ENCODE peak calls at places on chromosomes 3 and 15, in six cellular contexts. F is A549, Q is suprapubic skin, K is GM12878, E is adrenal gland, U is breast epithelium. T is an unnamed sample.

GRCh38 chr15:99755692-99756409 is 22.6 kb upstream of the LYSMD4 start:
- DNase-seq in U (no peak), F (peak; percentile 71), Q (no peak), K (peak; percentile 43), E (peak; percentile 50), T (no peak)

GRCh38 chr3:152550284-152550683 is 281.6 kb downstream of the MBNL1 start:
- DNase-seq in Q (no peak), U (no peak), E (no peak), K (no peak), F (no peak), T (no peak)

GRCh38 chr3:130894873-130895330 is 1.0 kb downstream of the ATP2C1 start:
- DNase-seq in F (no peak), E (no peak), K (no peak), Q (no peak), U (no peak), T (no peak)

GRCh38 chr15:56076651-56077050 is 83.2 kb upstream of the NEDD4 start:
- DNase-seq in Q (no peak), F (no peak), E (no peak), U (no peak), K (no peak), T (no peak)

GRCh38 chr3:121651684-121652083 is 9.0 kb downstream of the HCLS1 start:
- DNase-seq in Q (no peak), F (peak; percentile 20), E (no peak), K (no peak), U (no peak), T (no peak)

GRCh38 chr3:117059054-117059989 is 349.7 kb downstream of the TUSC7 start:
- DNase-seq in Q (no peak), E (no peak), U (no peak), K (no peak), F (peak; percentile 47), T (no peak)

GRCh38 chr3:58824285-58824684 is 157.7 kb upstream of the FAM3D start:
- DNase-seq in F (peak; percentile 46), K (no peak), E (peak; percentile 29), U (no peak), Q (no peak), T (no peak)

GRCh38 chr15:29988689-29989088 is 94.1 kb upstream of the GOLGA8J start:
- DNase-seq in U (no peak), K (no peak), F (no peak), Q (no peak), E (no peak), T (no peak)

GRCh38 chr3:120052685-120053084 is 41.6 kb downstream of the GSK3B start:
- DNase-seq in F (no peak), K (no peak), E (no peak), U (no peak), Q (no peak), T (no peak)

GRCh38 chr3:85821130-85821756 is 862.5 kb downstream of the CADM2 start:
- DNase-seq in K (no peak), U (no peak), E (no peak), Q (no peak), F (peak; percentile 58), T (no peak)

GRCh38 chr3:138461696-138462295 is 27.4 kb downstream of the ESYT3 start:
- DNase-seq in Q (no peak), E (no peak), K (no peak), F (no peak), U (no peak), T (no peak)

GRCh38 chr3:179026636-179027035 is 45.0 kb downstream of the ZMAT3 start:
- DNase-seq in Q (no peak), F (no peak), K (no peak), U (no peak), E (no peak), T (no peak)

GRCh38 chr3:38157562-38157961 is 7.8 kb upstream of the OXSR1 start:
- DNase-seq in E (no peak), K (no peak), F (no peak), Q (no peak), U (no peak), T (no peak)

GRCh38 chr15:67101981-67102929 is 36.9 kb downstream of the SMAD3 start:
- DNase-seq in E (no peak), Q (no peak), U (no peak), F (no peak), K (peak; percentile 97), T (no peak)

GRCh38 chr3:4722103-4722502 is 229.0 kb downstream of the ITPR1 start:
- DNase-seq in U (no peak), E (peak; percentile 82), Q (no peak), K (no peak), F (peak; percentile 89), T (no peak)

GRCh38 chr3:123535580-123535979 is 49.3 kb downstream of the HACD2 start:
- DNase-seq in Q (no peak), U (no peak), F (no peak), E (no peak), K (no peak), T (no peak)

GRCh38 chr3:185746470-185746869 is 78.4 kb downstream of the IGF2BP2 start:
- DNase-seq in F (no peak), K (no peak), Q (no peak), U (no peak), E (no peak), T (no peak)

GRCh38 chr3:37622999-37623883 is 238.4 kb upstream of the CTDSPL start:
- DNase-seq in K (no peak), Q (no peak), E (no peak), F (no peak), U (no peak), T (no peak)

GRCh38 chr3:192933779-192934456 is 16.3 kb upstream of the MB21D2 start:
- DNase-seq in E (no peak), Q (no peak), F (no peak), U (no peak), K (no peak), T (no peak)

GRCh38 chr3:64902117-64902516 is 214.3 kb upstream of the ADAMTS9 start:
- DNase-seq in F (no peak), E (no peak), Q (no peak), U (no peak), K (no peak), T (no peak)

GRCh38 chr15:58966698-58967097 is 20.8 kb upstream of the RNF111 start:
- DNase-seq in E (no peak), U (no peak), F (no peak), K (no peak), Q (no peak), T (no peak)

GRCh38 chr15:89090791-89091666 is 2.8 kb downstream of the ABHD2 start:
- DNase-seq in F (peak; percentile 65), U (no peak), Q (no peak), K (no peak), E (peak; percentile 83), T (no peak)

GRCh38 chr3:27326211-27326948 is 42.8 kb downstream of the NEK10 start:
- DNase-seq in K (no peak), E (peak; percentile 58), F (peak; percentile 50), U (no peak), Q (no peak), T (no peak)

GRCh38 chr3:27325419-27325818 is 43.8 kb downstream of the NEK10 start:
- DNase-seq in K (no peak), E (no peak), Q (no peak), F (no peak), U (no peak), T (no peak)

GRCh38 chr3:27323087-27323570 is 46.1 kb downstream of the NEK10 start:
- DNase-seq in F (no peak), K (no peak), E (no peak), U (no peak), Q (no peak), T (no peak)

GRCh38 chr3:27322634-27323033 is 46.5 kb downstream of the NEK10 start:
- DNase-seq in K (no peak), U (no peak), Q (no peak), F (no peak), E (no peak), T (no peak)

GRCh38 chr3:27324695-27325094 is 44.5 kb downstream of the NEK10 start:
- DNase-seq in E (no peak), K (no peak), U (no peak), F (peak; percentile 36), Q (no peak), T (no peak)
- TF ChIP-seq POLR2A in E (no peak), K (no peak), U (no peak), F (no peak), Q (no peak), T (no peak)

DNA sequence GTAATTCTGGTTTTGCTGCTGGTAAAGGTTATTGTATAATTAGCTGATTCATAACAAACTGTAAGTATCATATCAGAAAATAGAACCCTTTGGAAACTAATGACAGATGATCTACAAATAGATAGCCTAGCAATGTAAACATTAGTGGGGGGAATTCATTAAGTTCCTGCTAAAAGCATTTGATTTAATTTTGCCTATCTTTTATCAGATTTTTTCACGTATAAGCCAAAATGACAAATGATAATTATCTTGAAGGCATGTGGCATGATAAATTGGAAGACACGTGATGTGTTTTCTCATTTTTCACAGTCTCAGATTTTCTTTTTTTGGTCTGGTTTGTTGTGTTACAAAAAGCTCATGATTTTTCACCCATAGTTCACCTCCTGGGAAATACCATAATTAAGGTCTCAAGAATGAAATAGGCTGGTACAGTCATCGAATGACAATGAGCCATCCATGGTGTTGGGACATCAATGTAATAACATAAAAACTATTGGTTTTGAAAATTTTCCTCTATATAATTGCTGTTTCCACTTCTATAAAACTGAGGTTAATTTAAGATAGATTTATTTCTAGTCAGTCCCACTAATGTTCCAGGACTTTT is 325.9 kb upstream of the TBL1XR1 start:
- DNase-seq in E (no peak), Q (no peak), U (no peak), K (no peak), F (no peak), T (no peak)
- H3K9me3 ChIP-seq in E (no peaks in the 10 kb centered on the region), Q (no peaks in the 10 kb centered on the region), U (no peaks in the 10 kb centered on the region), K (no peaks in the 10 kb centered on the region), F (peaks cover 5% of the 10 kb centered on the region), T (no peaks in the 10 kb centered on the region)

DNA sequence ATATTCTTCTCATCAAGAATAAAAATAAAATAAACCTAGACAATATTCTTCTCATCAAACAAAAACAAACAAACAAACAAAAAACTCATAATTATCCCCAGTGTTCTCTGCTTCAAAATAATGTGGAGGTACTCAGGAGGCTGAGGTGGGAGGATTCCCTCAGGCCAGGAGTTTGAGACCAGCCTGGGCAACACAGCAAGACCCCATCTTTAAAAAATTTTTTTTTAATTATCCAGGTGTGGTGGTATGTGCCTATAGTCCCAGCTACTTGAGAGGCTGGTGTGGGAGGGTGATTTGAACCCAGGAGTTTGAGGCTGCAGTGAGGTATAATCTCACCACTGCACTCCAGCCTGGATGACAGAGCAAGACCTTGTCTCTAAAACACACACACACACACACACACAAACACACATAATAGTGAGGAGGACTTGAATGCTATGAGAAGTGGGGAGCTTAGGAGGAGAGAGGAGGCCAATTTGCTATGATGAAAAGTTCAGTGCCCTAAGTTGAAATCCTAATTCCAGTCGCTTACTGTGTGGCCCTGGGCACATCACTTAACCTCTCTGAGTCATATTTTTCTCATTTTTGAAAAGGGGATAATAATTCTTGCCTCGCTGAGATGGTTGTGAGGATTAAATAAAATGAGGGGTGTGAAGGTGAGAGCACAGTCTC is 35.8 kb upstream of the HERC1 start:
- DNase-seq in E (no peak), K (no peak), F (no peak), U (no peak), Q (no peak), T (no peak)
- TF ChIP-seq CTCF in E (no peak), K (no peak), F (no peak), U (no peak), Q (no peak), T (no peak)

GRCh38 chr3:126134219-126134975 is 46.0 kb downstream of the ALDH1L1 start:
- DNase-seq in K (no peak), Q (peak; percentile 76), F (peak; percentile 32), E (peak; percentile 65), U (peak; percentile 66), T (no peak)
- TF ChIP-seq POLR2A in K (no peak), Q (no peak), F (no peak), E (no peak), U (no peak), T (no peak)

T was measured in esophagus squamous epithelium.